ENCODE peak calls at places on chromosomes 4 and X, in four cellular contexts. V is naive thymus-derived CD4-positive, alpha-beta T cell; S is transverse colon; R is lung microvascular endothelial cell. L is an unnamed sample.
A peak's percentile ranks its signal among the peaks of the same experiment; 100 is the strongest.

GRCh38 chrX:46554942-46555341 is 9.7 kb upstream of the ZNF674 start:
- DNase-seq in V (no peak), R (peak; percentile 34), S (no peak), L (no peak)

GRCh38 chr4:143241892-143242291 is 57.2 kb downstream of the USP38 start:
- DNase-seq in V (no peak), R (peak; percentile 10), S (no peak), L (no peak)

GRCh38 chr4:150283689-150284088 is 205.4 kb downstream of the DCLK2 start:
- DNase-seq in R (peak; percentile 59), S (no peak), V (no peak), L (no peak)

GRCh38 chr4:176718881-176719280 is 73.8 kb downstream of the VEGFC start:
- DNase-seq in S (no peak), R (no peak), V (no peak), L (no peak)

GRCh38 chr4:156575430-156576073 is 396.0 kb downstream of the PDGFC start:
- DNase-seq in V (no peak), R (no peak), S (no peak), L (no peak)

GRCh38 chrX:38260231-38260630 is 39.6 kb upstream of the SRPX start:
- DNase-seq in R (peak; percentile 41), V (no peak), S (peak; percentile 25), L (no peak)

GRCh38 chrX:3659761-3660160 is 53.7 kb downstream of the PRKX start:
- DNase-seq in S (no peak), V (no peak), R (no peak), L (no peak)

GRCh38 chr4:89836897-89837384 is at the start of gene SNCA:
- DNase-seq in R (peak; percentile 81), V (peak; percentile 21), S (peak; percentile 33), L (peak; percentile 36)

GRCh38 chrX:129736491-129736890 is 2.3 kb upstream of the XPNPEP2 start:
- DNase-seq in S (no peak), V (no peak), R (no peak), L (no peak)

GRCh38 chr4:178148106-178148505 is 705.9 kb upstream of the AGA start:
- DNase-seq in V (no peak), S (no peak), R (no peak), L (no peak)

GRCh38 chr4:55186123-55186522 is 60.7 kb upstream of the KDR start:
- DNase-seq in V (no peak), R (peak; percentile 31), S (no peak), L (no peak)

GRCh38 chr4:8290701-8290970 is 21.1 kb downstream of the HTRA3 start:
- DNase-seq in S (no peak), R (no peak), V (no peak), L (no peak)

GRCh38 chr4:95084584-95084983 is 326.8 kb downstream of the BMPR1B start:
- DNase-seq in V (no peak), R (no peak), S (no peak), L (no peak)

GRCh38 chr4:3440979-3441500 is 728 bp upstream of the HGFAC start:
- DNase-seq in R (no peak), V (no peak), S (no peak), L (no peak)

GRCh38 chrX:38347136-38347535 is 5.3 kb upstream of the OTC start:
- DNase-seq in V (no peak), R (peak; percentile 89), S (no peak), L (peak; percentile 72)

GRCh38 chr4:3436798-3437581 is 4.8 kb upstream of the HGFAC start:
- DNase-seq in R (peak; percentile 58), V (no peak), S (peak; percentile 66), L (no peak)

GRCh38 chr4:160510925-160511324 is 1408.0 kb downstream of the RAPGEF2 start:
- DNase-seq in S (no peak), V (no peak), R (no peak), L (no peak)

GRCh38 chr4:52659722-52660261 is 691 bp upstream of the USP46 start:
- DNase-seq in R (peak; percentile 40), V (no peak), S (peak; percentile 68), L (no peak)

GRCh38 chr4:189861101-189861500 is 79.6 kb upstream of the FRG1 start:
- DNase-seq in S (no peak), R (no peak), V (no peak), L (no peak)

GRCh38 chr4:145805490-145805889 is 125.5 kb downstream of the C4orf51 start:
- DNase-seq in V (no peak), R (peak; percentile 98), S (no peak), L (peak; percentile 44)

GRCh38 chrX:41558531-41558930 is 111.4 kb downstream of the NYX start:
- DNase-seq in R (peak; percentile 39), V (no peak), S (no peak), L (no peak)

GRCh38 chr4:95693594-95693993 is 144.8 kb upstream of the UNC5C start:
- DNase-seq in V (no peak), S (no peak), R (peak; percentile 51), L (peak; percentile 32)

GRCh38 chrX:48478806-48479205 is 2.8 kb downstream of the FTSJ1 start:
- DNase-seq in S (no peak), R (no peak), V (no peak), L (no peak)

GRCh38 chrX:101925733-101926132 is 6.1 kb downstream of the ZMAT1 start:
- DNase-seq in S (no peak), R (no peak), V (no peak), L (no peak)

GRCh38 chrX:97159916-97160800 is 276.4 kb downstream of the RPA4 start:
- DNase-seq in R (no peak), S (peak; percentile 18), V (no peak), L (no peak)

GRCh38 chr4:6898763-6899162 is 10.9 kb upstream of the TBC1D14 start:
- DNase-seq in V (no peak), S (peak; percentile 8), R (no peak), L (no peak)

GRCh38 chr4:85778809-85779124 is 303.8 kb downstream of the ARHGAP24 start:
- DNase-seq in S (no peak), V (no peak), R (peak; percentile 70), L (no peak)

GRCh38 chrX:1749499-1749898 is 134.6 kb downstream of the ASMT start:
- DNase-seq in R (no peak), V (no peak), S (no peak), L (no peak)

GRCh38 chr4:40255722-40256281 is 59.0 kb downstream of the RHOH start:
- DNase-seq in V (no peak), R (peak; percentile 96), S (no peak), L (peak; percentile 82)

GRCh38 chr4:88012652-88013051 is 5.2 kb downstream of the PKD2 start:
- DNase-seq in R (no peak), V (no peak), S (no peak), L (no peak)

GRCh38 chr4:89800527-89801103 is 36.3 kb downstream of the SNCA start:
- DNase-seq in R (peak; percentile 92), V (no peak), S (no peak), L (peak; percentile 68)

GRCh38 chr4:159010100-159010499 is 92.8 kb upstream of the RAPGEF2 start:
- DNase-seq in R (no peak), V (no peak), S (no peak), L (no peak)

GRCh38 chr4:17552427-17552826 is 24.6 kb upstream of the LAP3 start:
- DNase-seq in S (no peak), V (no peak), R (no peak), L (no peak)

GRCh38 chrX:140110081-140110650 is 144.8 kb upstream of the CXorf66 start:
- DNase-seq in V (no peak), R (no peak), S (no peak), L (no peak)

GRCh38 chr4:71713611-71714203 is 70.2 kb downstream of the GC start:
- DNase-seq in S (no peak), V (no peak), R (peak; percentile 58), L (no peak)